ENCODE peak calls at places on chromosomes 7 and 10, in four cellular contexts. O is Panc1, U is cardiac fibroblast, L is astrocyte of the cerebellum. T is an unnamed sample.

GRCh38 chr10:96439655-96440217 is 74.0 kb downstream of the TLL2 start:
- DNase-seq in L (no peak), U (no peak), O (no peak), T (no peak)

GRCh38 chr7:15326044-15326644 is 235.7 kb downstream of the AGMO start:
- DNase-seq in L (peak), U (peak), O (peak), T (peak)

GRCh38 chr10:131928248-131929095 is 27.7 kb downstream of the PPP2R2D start:
- DNase-seq in O (no peak), L (no peak), U (peak), T (no peak)

GRCh38 chr10:23338155-23338828 is 6.3 kb downstream of the C10orf67 start:
- DNase-seq in L (no peak), O (no peak), U (peak), T (no peak)

GRCh38 chr7:132053871-132054270 is 497.4 kb upstream of the PODXL start:
- DNase-seq in O (no peak), L (no peak), U (no peak), T (no peak)

GRCh38 chr7:39811161-39811614 is 138.9 kb upstream of the CDK13 start:
- DNase-seq in O (no peak), U (peak), L (no peak), T (no peak)

GRCh38 chr7:108001759-108002725 is 919 bp downstream of the LAMB1 start:
- DNase-seq in O (no peak), L (no peak), U (peak), T (no peak)

GRCh38 chr10:88125766-88126165 is 262.3 kb downstream of the PTEN start:
- DNase-seq in L (no peak), U (no peak), O (no peak), T (no peak)

GRCh38 chr10:127947206-127947605 is 40.3 kb downstream of the PTPRE start:
- DNase-seq in L (no peak), O (no peak), U (peak), T (no peak)

GRCh38 chr10:52443419-52444388 is 129.6 kb downstream of the DKK1 start:
- DNase-seq in O (peak), L (peak), U (peak), T (peak)

GRCh38 chr10:114043532-114044250 is at the start of gene ADRB1:
- DNase-seq in O (no peak), U (peak), L (no peak), T (no peak)

GRCh38 chr7:22219739-22220493 is 137.0 kb downstream of the RAPGEF5 start:
- DNase-seq in U (peak), L (no peak), O (no peak), T (no peak)

GRCh38 chr7:19508124-19508523 is 200.7 kb downstream of the POLR1F start:
- DNase-seq in O (no peak), U (no peak), L (peak), T (no peak)

GRCh38 chr7:114856625-114857024 is 65.3 kb upstream of the MDFIC start:
- DNase-seq in L (no peak), U (peak), O (no peak), T (no peak)

GRCh38 chr10:5047912-5048628 is 44.4 kb upstream of the AKR1C2 start:
- DNase-seq in U (peak), L (no peak), O (no peak), T (no peak)

GRCh38 chr7:22582860-22583640 is 83.1 kb upstream of the STEAP1B start:
- DNase-seq in L (peak), U (peak), O (peak), T (peak)

GRCh38 chr7:66307591-66308215 is 102.6 kb downstream of the TPST1 start:
- DNase-seq in O (peak), L (peak), U (peak), T (no peak)

GRCh38 chr7:155363852-155364600 is 66.3 kb downstream of the INSIG1 start:
- DNase-seq in U (no peak), L (no peak), O (no peak), T (no peak)

GRCh38 chr7:112156412-112156811 is 49.8 kb downstream of the DOCK4 start:
- DNase-seq in U (no peak), O (no peak), L (no peak), T (no peak)

GRCh38 chr7:54888067-54888735 is 129.2 kb upstream of the SEC61G start:
- DNase-seq in U (no peak), L (no peak), O (no peak), T (no peak)

GRCh38 chr10:17023386-17024298 is 106.0 kb downstream of the CUBN start:
- DNase-seq in U (peak), L (peak), O (no peak), T (peak)

GRCh38 chr7:22288212-22288611 is 68.7 kb downstream of the RAPGEF5 start:
- DNase-seq in U (no peak), L (no peak), O (no peak), T (no peak)

GRCh38 chr7:90999989-91000979 is 263.9 kb upstream of the FZD1 start:
- DNase-seq in U (peak), O (no peak), L (no peak), T (peak)

GRCh38 chr7:50782376-50783208 is at the start of gene GRB10:
- DNase-seq in U (peak), O (no peak), L (no peak), T (no peak)

GRCh38 chr7:50781371-50781770 is 1.3 kb downstream of the GRB10 start:
- DNase-seq in L (no peak), O (no peak), U (no peak), T (no peak)

GRCh38 chr7:50783304-50783703 is 608 bp upstream of the GRB10 start:
- DNase-seq in L (no peak), U (no peak), O (no peak), T (no peak)

GRCh38 chr7:50780436-50780835 is 2.3 kb downstream of the GRB10 start:
- DNase-seq in L (no peak), O (no peak), U (no peak), T (no peak)

GRCh38 chr7:50781894-50782293 is 802 bp downstream of the GRB10 start:
- DNase-seq in U (no peak), L (no peak), O (no peak), T (no peak)
- H3K4me3 ChIP-seq in U (no peak), L (peak), O (peak), T (peak)

DNA sequence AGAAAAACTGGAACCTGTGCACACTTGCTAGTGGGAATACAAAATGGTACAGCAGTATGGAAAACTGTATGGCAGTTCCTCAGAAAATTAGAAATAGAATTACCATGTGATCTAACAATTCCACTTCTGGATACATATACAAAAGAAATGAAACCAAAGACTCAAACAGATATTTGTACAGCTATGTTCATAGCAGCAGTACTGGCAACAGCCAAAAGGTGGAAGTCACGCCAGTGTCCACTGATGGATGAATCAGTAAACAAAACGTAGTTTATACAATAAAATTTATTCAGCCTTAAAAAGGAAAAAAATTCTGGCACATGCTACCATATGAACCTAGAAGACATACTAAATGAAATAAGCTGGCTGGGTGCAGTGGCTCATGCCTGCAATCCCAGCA is 23.0 kb downstream of the IDE start:
- DNase-seq in U (no peak), O (no peak), L (no peak), T (no peak)
- TF ChIP-seq CTCF in U (no peak), O (no peak), L (no peak), T (no peak)

GRCh38 chr7:30804078-30804661 is 33.0 kb downstream of the MINDY4 start:
- DNase-seq in O (no peak), U (peak), L (peak), T (peak)
- H3K4me3 ChIP-seq in O (no peak), U (no peak), L (no peak), T (no peak)

GRCh38 chr10:119253433-119254174 is 46.2 kb downstream of the GRK5 start:
- DNase-seq in O (peak), U (peak), L (peak), T (peak)
- TF ChIP-seq CTCF in O (no peak), U (no peak), L (peak), T (no peak)